ENCODE peak calls at places on chromosomes 3 and 15, in ten cellular contexts. Y is GM13977; E is activated T-helper 1 cell treated with Interleukin-2 at 50 U/mL for 16 hours; A is activated T-helper 9 cell treated with anti-CD3 and anti-CD28 coated beads, Interleukin-2, amount 50 U/mL, for 16 hours; Z is mesothelial cell of epicardium; M is SK-N-SH; F is RWPE1; G is naive thymus-derived CD8-positive, alpha-beta T cell; R is fibroblast of lung; U is cardiac septum. S is an unnamed sample.

GRCh38 chr3:125433611-125434041 is 58.5 kb upstream of the ZNF148 start:
- DNase-seq in A (no peak), U (peak), G (no peak), M (no peak), F (peak), R (no peak), E (no peak), Y (no peak), Z (no peak), S (no peak)

GRCh38 chr3:54891540-54891897 is 36.3 kb downstream of the LRTM1 start:
- DNase-seq in Z (peak), A (no peak), F (peak), M (peak), E (no peak), R (peak), Y (no peak), G (no peak), U (peak), S (no peak)

GRCh38 chr15:100900136-100900894 is 18.8 kb upstream of the LRRK1 start:
- DNase-seq in E (no peak), G (no peak), U (no peak), R (no peak), F (no peak), M (no peak), Y (no peak), Z (no peak), A (no peak), S (no peak)

GRCh38 chr3:111845996-111846395 is 13.1 kb upstream of the PHLDB2 start:
- DNase-seq in F (no peak), M (no peak), R (no peak), A (no peak), G (no peak), E (no peak), Z (no peak), U (no peak), Y (no peak), S (no peak)

GRCh38 chr3:170307998-170308398 is 49.5 kb upstream of the SKIL start:
- DNase-seq in F (peak), R (peak), U (no peak), E (no peak), M (no peak), A (no peak), G (no peak), Z (no peak), Y (no peak), S (no peak)

GRCh38 chr15:64247906-64248541 is 85.2 kb upstream of the PPIB start:
- DNase-seq in U (no peak), Y (peak), G (no peak), R (peak), E (no peak), A (no peak), M (peak), F (peak), Z (no peak), S (no peak)

GRCh38 chr15:90942354-90943120 is 7.5 kb downstream of the UNC45A start:
- DNase-seq in Y (no peak), A (no peak), U (no peak), M (no peak), E (no peak), G (no peak), F (no peak), R (no peak), Z (no peak), S (no peak)

GRCh38 chr3:111045564-111045963 is 26.1 kb upstream of the NECTIN3 start:
- DNase-seq in G (no peak), R (peak), Z (no peak), A (no peak), U (no peak), Y (no peak), M (no peak), E (no peak), F (no peak), S (no peak)

GRCh38 chr3:130084581-130084980 is 3.0 kb downstream of the ALG1L2 start:
- DNase-seq in R (no peak), M (no peak), F (no peak), Y (no peak), A (no peak), Z (no peak), E (no peak), U (no peak), G (no peak), S (no peak)

GRCh38 chr3:40116478-40117162 is 192.9 kb upstream of the EIF1B start:
- DNase-seq in Y (no peak), R (no peak), A (no peak), E (no peak), G (no peak), F (peak), Z (no peak), U (no peak), M (no peak), S (no peak)

GRCh38 chr3:14633819-14634424 is 17.6 kb upstream of the CCDC174 start:
- DNase-seq in G (peak), F (no peak), Z (no peak), A (peak), E (peak), U (no peak), R (peak), M (peak), Y (peak), S (peak)

GRCh38 chr3:38147434-38147833 is 9.0 kb downstream of the MYD88 start:
- DNase-seq in M (no peak), E (no peak), U (no peak), F (no peak), Y (no peak), G (no peak), A (no peak), Z (no peak), R (no peak), S (no peak)

GRCh38 chr3:121232309-121233225 is 313.2 kb downstream of the POLQ start:
- DNase-seq in U (no peak), M (no peak), E (no peak), A (no peak), Y (no peak), F (no peak), Z (no peak), R (no peak), G (no peak), S (no peak)

GRCh38 chr15:25248583-25249235 is 190.1 kb downstream of the UBE3A start:
- DNase-seq in A (no peak), G (no peak), E (no peak), F (no peak), M (no peak), R (no peak), Y (no peak), Z (no peak), U (peak), S (no peak)

GRCh38 chr3:18812316-18812715 is 336.0 kb upstream of the KCNH8 start:
- DNase-seq in A (no peak), Y (no peak), R (no peak), F (no peak), U (no peak), G (no peak), M (no peak), Z (no peak), E (no peak), S (no peak)

GRCh38 chr15:34239151-34239761 is 14.4 kb downstream of the EMC4 start:
- DNase-seq in R (peak), U (no peak), A (peak), G (no peak), M (no peak), E (no peak), Z (no peak), Y (peak), F (peak), S (no peak)

GRCh38 chr3:57966823-57967222 is 41.4 kb upstream of the FLNB start:
- DNase-seq in A (no peak), U (no peak), E (no peak), Z (no peak), R (peak), M (no peak), F (no peak), Y (no peak), G (no peak), S (no peak)

GRCh38 chr3:190562866-190563525 is 49.1 kb downstream of the IL1RAP start:
- DNase-seq in R (no peak), M (no peak), G (no peak), A (no peak), F (no peak), Y (no peak), U (no peak), Z (no peak), E (no peak), S (no peak)

GRCh38 chr3:111963424-111963823 is 15.4 kb upstream of the ABHD10 start:
- DNase-seq in Y (no peak), G (no peak), M (no peak), A (no peak), U (no peak), Z (no peak), F (peak), E (no peak), R (peak), S (no peak)

GRCh38 chr15:79179108-79179561 is 88.6 kb upstream of the RASGRF1 start:
- DNase-seq in E (no peak), Z (no peak), G (no peak), A (no peak), U (peak), F (peak), R (peak), M (no peak), Y (no peak), S (no peak)

GRCh38 chr3:51953445-51953844 is 1.7 kb upstream of the GPR62 start:
- DNase-seq in Z (no peak), Y (no peak), G (no peak), U (no peak), E (no peak), M (no peak), R (peak), F (peak), A (no peak), S (no peak)

GRCh38 chr3:129282727-129283327 is 4.2 kb downstream of the HMCES start:
- DNase-seq in Z (no peak), R (peak), A (no peak), Y (peak), G (peak), F (peak), U (no peak), E (no peak), M (no peak), S (peak)

GRCh38 chr3:66396161-66396760 is 104.6 kb downstream of the LRIG1 start:
- DNase-seq in E (no peak), G (no peak), Z (no peak), M (no peak), A (no peak), U (peak), Y (no peak), R (no peak), F (no peak), S (no peak)

GRCh38 chr3:71083726-71084131 is 499.8 kb downstream of the FOXP1 start:
- DNase-seq in Y (peak), U (no peak), Z (no peak), A (peak), E (no peak), R (no peak), F (no peak), G (no peak), M (no peak), S (no peak)

GRCh38 chr3:143771258-143771657 is 77.0 kb downstream of the SLC9A9 start:
- DNase-seq in A (no peak), M (no peak), E (no peak), U (no peak), Z (no peak), F (no peak), Y (no peak), R (no peak), G (no peak), S (no peak)

GRCh38 chr15:67125589-67126502 is 60.4 kb downstream of the SMAD3 start:
- DNase-seq in M (no peak), R (peak), U (no peak), F (peak), Y (no peak), A (no peak), G (no peak), Z (no peak), E (no peak), S (no peak)

GRCh38 chr3:107674371-107674770 is 151.6 kb downstream of the BBX start:
- DNase-seq in A (no peak), G (no peak), F (no peak), Z (no peak), M (no peak), U (no peak), E (no peak), Y (no peak), R (peak), S (no peak)

GRCh38 chr3:51646091-51646490 is 25.0 kb upstream of the TEX264 start:
- DNase-seq in A (no peak), Y (no peak), F (no peak), R (no peak), M (no peak), E (no peak), Z (no peak), U (no peak), G (no peak), S (no peak)

GRCh38 chr3:125188955-125189354 is 23.6 kb downstream of the SLC12A8 start:
- DNase-seq in A (no peak), E (no peak), U (no peak), Z (no peak), M (no peak), R (no peak), F (no peak), G (no peak), Y (no peak), S (no peak)

GRCh38 chr3:152021951-152022461 is 148.6 kb downstream of the SUCNR1 start:
- DNase-seq in U (no peak), Y (no peak), E (no peak), G (no peak), F (peak), A (no peak), Z (no peak), R (peak), M (no peak), S (no peak)

GRCh38 chr15:101052681-101053121 is 133.5 kb downstream of the LRRK1 start:
- DNase-seq in Y (no peak), Z (no peak), U (no peak), E (no peak), M (peak), R (no peak), A (no peak), F (no peak), G (no peak), S (no peak)

GRCh38 chr3:194280777-194281176 is 70.4 kb downstream of the CPN2 start:
- DNase-seq in G (no peak), E (no peak), F (no peak), M (no peak), Y (no peak), U (peak), Z (no peak), R (no peak), A (no peak), S (no peak)

GRCh38 chr3:151558621-151559020 is 97.8 kb upstream of the IGSF10 start:
- DNase-seq in U (no peak), A (no peak), R (peak), Z (no peak), E (no peak), F (no peak), G (no peak), M (no peak), Y (no peak), S (no peak)

GRCh38 chr3:67383379-67383778 is 271.0 kb downstream of the SUCLG2 start:
- DNase-seq in R (no peak), U (no peak), M (no peak), E (no peak), G (no peak), Z (no peak), Y (no peak), A (no peak), F (no peak), S (no peak)

GRCh38 chr3:143548449-143548848 is 299.8 kb downstream of the SLC9A9 start:
- DNase-seq in Z (no peak), A (no peak), E (no peak), F (no peak), Y (no peak), G (no peak), M (no peak), U (no peak), R (no peak), S (no peak)

GRCh38 chr3:42256135-42256819 is 9.7 kb downstream of the CCK start:
- DNase-seq in Z (no peak), G (no peak), A (no peak), E (no peak), F (peak), M (no peak), U (no peak), Y (no peak), R (peak), S (no peak)